ENCODE peak calls at places on chromosomes 4 and X, in five cellular contexts. X, H, S, Z and W are unnamed samples.

GRCh38 chr4:146398896-146399443 is 122.8 kb downstream of the SLC10A7 start:
- DNase-seq in X (no peak), H (no peak), S (no peak), Z (no peak), W (no peak)

GRCh38 chr4:102959503-102959902 is 60.0 kb downstream of the SLC9B1 start:
- DNase-seq in X (no peak), H (no peak), S (no peak), Z (no peak), W (no peak)

GRCh38 chrX:107674480-107675364 is 46.4 kb downstream of the PRPS1 start:
- DNase-seq in X (no peak), H (no peak), S (peak), Z (peak), W (no peak)

GRCh38 chrX:110449312-110449711 is 90.7 kb downstream of the RTL9 start:
- DNase-seq in X (no peak), H (no peak), S (no peak), Z (no peak), W (no peak)

GRCh38 chrX:150036181-150036580 is 97.9 kb upstream of the EOLA2 start:
- DNase-seq in X (peak), H (no peak), S (no peak), Z (peak), W (no peak)

GRCh38 chr4:36399762-36400353 is 118.4 kb downstream of the DTHD1 start:
- DNase-seq in X (peak), H (no peak), S (no peak), Z (peak), W (no peak)

GRCh38 chrX:19554786-19555185 is 39.5 kb upstream of the MAP3K15 start:
- DNase-seq in X (no peak), H (peak), S (no peak), Z (no peak), W (peak)

GRCh38 chr4:185464887-185465286 is 6.6 kb downstream of the CCDC110 start:
- DNase-seq in X (no peak), H (no peak), S (no peak), Z (no peak), W (no peak)

GRCh38 chr4:71524746-71525145 is 185.9 kb downstream of the SLC4A4 start:
- DNase-seq in X (no peak), H (no peak), S (no peak), Z (no peak), W (no peak)

GRCh38 chrX:81414630-81415029 is 212.7 kb downstream of the SH3BGRL start:
- DNase-seq in X (no peak), H (no peak), S (no peak), Z (no peak), W (no peak)

GRCh38 chr4:16896871-16897270 is 1.6 kb downstream of the LDB2 start:
- DNase-seq in X (no peak), H (no peak), S (no peak), Z (no peak), W (peak)

GRCh38 chr4:824461-825062 is 1.4 kb downstream of the CPLX1 start:
- DNase-seq in X (no peak), H (no peak), S (no peak), Z (no peak), W (no peak)

GRCh38 chr4:141642711-141643110 is 6.3 kb downstream of the IL15 start:
- DNase-seq in X (no peak), H (no peak), S (no peak), Z (no peak), W (no peak)

GRCh38 chrX:56728752-56729151 is 291 bp upstream of the NBDY start:
- DNase-seq in X (no peak), H (no peak), S (no peak), Z (peak), W (no peak)

GRCh38 chr4:3372264-3372932 is 69.4 kb upstream of the HGFAC start:
- DNase-seq in X (no peak), H (no peak), S (no peak), Z (no peak), W (no peak)

GRCh38 chrX:141969706-141970105 is 66.0 kb downstream of the MAGEC1 start:
- DNase-seq in X (no peak), H (no peak), S (no peak), Z (no peak), W (no peak)

GRCh38 chr4:30726090-30726668 is 6.0 kb downstream of the PCDH7 start:
- DNase-seq in X (no peak), H (no peak), S (no peak), Z (no peak), W (no peak)

GRCh38 chr4:103996637-103997036 is 276.9 kb upstream of the TACR3 start:
- DNase-seq in X (peak), H (no peak), S (no peak), Z (no peak), W (no peak)

GRCh38 chr4:110357521-110357920 is 118.4 kb upstream of the ENPEP start:
- DNase-seq in X (no peak), H (no peak), S (no peak), Z (no peak), W (no peak)

GRCh38 chr4:105923507-105924238 is 28.4 kb downstream of the NPNT start:
- DNase-seq in X (no peak), H (peak), S (no peak), Z (no peak), W (no peak)

GRCh38 chr4:26619784-26620183 is 35.9 kb downstream of the TBC1D19 start:
- DNase-seq in X (no peak), H (peak), S (no peak), Z (no peak), W (peak)

GRCh38 chrX:136754641-136755040 is 26.1 kb downstream of the ARHGEF6 start:
- DNase-seq in X (no peak), H (no peak), S (peak), Z (no peak), W (no peak)

GRCh38 chr4:73867783-73868182 is 1.4 kb upstream of the CXCL1 start:
- DNase-seq in X (no peak), H (no peak), S (no peak), Z (peak), W (no peak)

GRCh38 chr4:57231781-57232180 is 121.6 kb upstream of the IGFBP7 start:
- DNase-seq in X (no peak), H (no peak), S (no peak), Z (no peak), W (no peak)

GRCh38 chr4:95363966-95364365 is 184.8 kb downstream of the UNC5C start:
- DNase-seq in X (no peak), H (no peak), S (no peak), Z (no peak), W (no peak)

GRCh38 chr4:25361253-25361652 is 15.8 kb upstream of the ANAPC4 start:
- DNase-seq in X (no peak), H (no peak), S (no peak), Z (no peak), W (no peak)

GRCh38 chr4:125620066-125620850 is 305.5 kb downstream of the FAT4 start:
- DNase-seq in X (no peak), H (no peak), S (no peak), Z (no peak), W (no peak)

GRCh38 chr4:185421366-185422124 is 4.2 kb downstream of the UFSP2 start:
- DNase-seq in X (no peak), H (peak), S (no peak), Z (no peak), W (peak)

GRCh38 chrX:10855845-10856244 is 235.5 kb upstream of the MID1 start:
- DNase-seq in X (no peak), H (no peak), S (no peak), Z (no peak), W (no peak)

GRCh38 chrX:54178100-54178940 is 4.7 kb downstream of the FAM120C start:
- DNase-seq in X (no peak), H (no peak), S (no peak), Z (no peak), W (peak)

GRCh38 chr4:170109586-170110289 is 20.0 kb upstream of the AADAT start:
- DNase-seq in X (no peak), H (peak), S (no peak), Z (no peak), W (peak)

GRCh38 chr4:48954314-48954713 is 31.8 kb upstream of the CWH43 start:
- DNase-seq in X (no peak), H (no peak), S (no peak), Z (no peak), W (no peak)

GRCh38 chr4:59122626-59123025 is 2012.4 kb upstream of the IGFBP7 start:
- DNase-seq in X (no peak), H (no peak), S (no peak), Z (no peak), W (no peak)

GRCh38 chr4:108172231-108172779 is 3.6 kb upstream of the LEF1 start:
- DNase-seq in X (no peak), H (no peak), S (no peak), Z (peak), W (no peak)

GRCh38 chrX:120697053-120697452 is 67.2 kb upstream of the C1GALT1C1 start:
- DNase-seq in X (no peak), H (no peak), S (no peak), Z (no peak), W (no peak)

GRCh38 chr4:72918362-72918761 is 151.2 kb downstream of the COX18 start:
- DNase-seq in X (no peak), H (no peak), S (no peak), Z (no peak), W (no peak)

GRCh38 chr4:123477804-123478209 is 81.2 kb downstream of the SPRY1 start:
- DNase-seq in X (no peak), H (no peak), S (no peak), Z (peak), W (peak)

GRCh38 chr4:93203708-93204107 is 624.8 kb upstream of the ATOH1 start:
- DNase-seq in X (no peak), H (no peak), S (no peak), Z (no peak), W (no peak)

GRCh38 chrX:82589410-82589809 is 918.7 kb upstream of the POU3F4 start:
- DNase-seq in X (no peak), H (no peak), S (no peak), Z (no peak), W (no peak)

DNA sequence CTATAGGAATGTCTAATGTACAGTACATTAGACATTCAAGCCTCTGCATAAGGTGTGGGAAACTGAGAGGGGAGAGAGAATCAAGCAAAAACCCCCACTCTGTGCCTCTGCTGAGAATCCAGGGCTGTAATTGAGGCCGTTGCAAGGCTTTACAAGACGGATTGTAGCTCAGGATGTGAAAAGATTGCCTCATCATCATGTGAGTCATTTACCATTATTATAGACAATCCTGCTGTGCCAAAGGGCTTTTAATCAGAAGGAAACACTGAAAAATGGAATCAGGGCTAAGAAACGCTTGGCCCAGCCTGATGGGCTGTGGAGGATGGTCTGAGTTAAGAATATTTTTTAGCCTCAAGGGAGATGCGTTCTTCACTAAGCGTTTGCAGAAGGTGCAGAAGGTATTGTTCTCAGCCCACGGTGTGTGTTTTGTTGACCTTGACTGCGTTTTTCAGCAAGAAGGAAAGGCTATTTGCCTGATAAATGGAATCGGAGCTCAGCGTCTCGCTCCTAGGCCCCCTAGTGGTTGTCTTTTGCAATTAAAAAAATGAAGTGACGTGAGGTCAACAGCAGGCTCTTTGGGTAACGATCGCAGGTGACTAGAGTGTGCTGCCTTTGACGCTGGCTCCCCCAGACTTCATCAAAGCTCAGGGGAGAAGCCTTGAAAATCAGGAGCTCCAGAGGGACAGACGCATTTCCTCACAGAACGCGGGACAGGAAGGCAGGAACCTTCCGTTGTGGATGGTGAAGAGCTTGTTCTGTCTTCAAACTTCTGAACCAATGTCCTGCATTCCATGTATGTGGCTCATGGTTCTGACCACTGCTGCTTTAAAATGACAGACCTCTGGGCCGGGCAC is 18.1 kb upstream of the CHRNA9 start:
- DNase-seq in X (peak), H (peak), S (no peak), Z (peak), W (peak)
- TF ChIP-seq CTCF in X (peak), H (peak), S (peak), Z (peak), W (peak)

GRCh38 chr4:111798840-111799239 is 346.4 kb upstream of the FAM241A start:
- DNase-seq in X (no peak), H (no peak), S (no peak), Z (no peak), W (no peak)
- TF ChIP-seq CTCF in X (no peak), H (peak), S (no peak), Z (no peak), W (no peak)

GRCh38 chr4:77433102-77433733 is 172.4 kb upstream of the CXCL13 start:
- DNase-seq in X (peak), H (no peak), S (no peak), Z (no peak), W (no peak)

GRCh38 chr4:77434299-77435092 is 171.1 kb upstream of the CXCL13 start:
- DNase-seq in X (peak), H (no peak), S (no peak), Z (no peak), W (no peak)

GRCh38 chr4:77430847-77431246 is 174.8 kb upstream of the CXCL13 start:
- DNase-seq in X (no peak), H (no peak), S (no peak), Z (no peak), W (no peak)

GRCh38 chr4:77437079-77437478 is 168.5 kb upstream of the CXCL13 start:
- DNase-seq in X (no peak), H (no peak), S (no peak), Z (no peak), W (no peak)

GRCh38 chr4:77432702-77433101 is 172.9 kb upstream of the CXCL13 start:
- DNase-seq in X (no peak), H (no peak), S (no peak), Z (no peak), W (no peak)
- TF ChIP-seq CTCF in X (no peak), H (no peak), S (no peak), Z (no peak), W (no peak)

DNA sequence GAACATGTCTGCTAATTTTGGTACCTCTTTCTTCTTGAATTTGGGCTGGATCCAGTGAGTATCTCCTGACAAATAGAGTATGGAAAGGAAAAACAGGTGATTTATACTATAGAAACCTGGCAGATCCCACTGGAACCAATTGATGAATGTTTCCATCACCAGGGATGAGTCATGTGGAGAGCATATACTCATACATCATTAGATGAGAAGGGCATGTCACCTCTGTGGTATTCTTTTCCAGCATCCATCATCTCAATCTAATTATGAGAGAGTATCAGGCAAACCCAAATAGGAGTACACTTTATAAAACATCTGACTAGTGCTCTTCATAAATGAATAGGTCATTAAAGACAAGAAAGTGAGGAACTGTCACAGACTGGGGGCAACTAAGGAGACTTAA is 90.7 kb downstream of the CLDN22 start:
- DNase-seq in X (no peak), H (no peak), S (no peak), Z (no peak), W (no peak)
- TF ChIP-seq CTCF in X (no peak), H (no peak), S (no peak), Z (no peak), W (no peak)